ENCODE peak calls at places on chromosomes 7 and 10, in four cellular contexts. U, K, E and F are unnamed samples.

GRCh38 chr10:100370561-100370975 is 23.5 kb downstream of the SCD start:
- DNase-seq in U (peak), E (no peak), K (peak), F (peak)

GRCh38 chr7:149415391-149416068 is 45.3 kb downstream of the ZNF777 start:
- DNase-seq in E (no peak), U (no peak), K (no peak), F (no peak)

GRCh38 chr10:69734797-69735468 is 66.8 kb upstream of the COL13A1 start:
- DNase-seq in U (no peak), K (no peak), E (no peak), F (no peak)

GRCh38 chr7:138514044-138514443 is 54.0 kb downstream of the TRIM24 start:
- DNase-seq in K (no peak), E (no peak), U (no peak), F (no peak)

GRCh38 chr10:124292911-124293640 is 125.6 kb downstream of the OAT start:
- DNase-seq in U (no peak), K (no peak), E (no peak), F (no peak)

GRCh38 chr10:60828489-60828852 is 50.2 kb downstream of the CDK1 start:
- DNase-seq in E (no peak), U (no peak), K (no peak), F (peak)

GRCh38 chr7:81886211-81886764 is 116.4 kb upstream of the HGF start:
- DNase-seq in K (no peak), E (no peak), U (no peak), F (no peak)

GRCh38 chr10:8721641-8722040 is 667.2 kb downstream of the GATA3 start:
- DNase-seq in U (no peak), E (no peak), K (no peak), F (peak)

GRCh38 chr7:101589976-101590662 is 39.0 kb downstream of the MYL10 start:
- DNase-seq in E (no peak), K (no peak), U (no peak), F (no peak)

GRCh38 chr7:157575777-157576176 is 239.0 kb downstream of the DNAJB6 start:
- DNase-seq in U (no peak), K (no peak), E (no peak), F (no peak)

GRCh38 chr10:132841254-132841975 is 55.5 kb upstream of the NKX6-2 start:
- DNase-seq in U (no peak), K (no peak), E (no peak), F (no peak)

GRCh38 chr10:126225672-126226007 is 162.6 kb downstream of the ADAM12 start:
- DNase-seq in E (no peak), K (no peak), U (no peak), F (no peak)

GRCh38 chr7:106023369-106024322 is 60.6 kb downstream of the CDHR3 start:
- DNase-seq in E (no peak), K (no peak), U (no peak), F (no peak)

GRCh38 chr7:74289018-74289659 is at the start of gene CLIP2:
- DNase-seq in E (peak), K (peak), U (peak), F (peak)

DNA sequence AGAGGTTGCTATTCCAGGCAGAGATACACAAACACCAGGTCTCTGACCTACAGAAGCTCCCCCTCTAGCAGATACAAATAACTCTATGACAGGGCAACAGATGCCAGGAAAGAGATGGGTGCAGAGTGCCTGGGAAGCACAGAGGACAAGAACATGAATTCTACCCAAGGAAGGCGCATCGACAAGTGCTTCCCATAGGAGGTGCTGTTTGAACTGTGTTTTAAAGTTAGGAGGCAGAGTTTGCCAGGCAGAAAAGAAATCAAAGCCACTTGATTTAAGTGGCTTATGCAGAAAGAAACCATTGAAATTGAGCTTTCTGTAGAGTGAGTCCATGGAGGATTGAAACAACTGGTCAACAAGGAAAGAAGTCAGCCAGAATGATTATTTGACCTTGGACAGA is 35.3 kb upstream of the EGR2 start:
- DNase-seq in K (peak), U (no peak), E (no peak), F (peak)
- TF ChIP-seq CTCF in K (no peak), U (no peak), E (no peak), F (peak)

DNA sequence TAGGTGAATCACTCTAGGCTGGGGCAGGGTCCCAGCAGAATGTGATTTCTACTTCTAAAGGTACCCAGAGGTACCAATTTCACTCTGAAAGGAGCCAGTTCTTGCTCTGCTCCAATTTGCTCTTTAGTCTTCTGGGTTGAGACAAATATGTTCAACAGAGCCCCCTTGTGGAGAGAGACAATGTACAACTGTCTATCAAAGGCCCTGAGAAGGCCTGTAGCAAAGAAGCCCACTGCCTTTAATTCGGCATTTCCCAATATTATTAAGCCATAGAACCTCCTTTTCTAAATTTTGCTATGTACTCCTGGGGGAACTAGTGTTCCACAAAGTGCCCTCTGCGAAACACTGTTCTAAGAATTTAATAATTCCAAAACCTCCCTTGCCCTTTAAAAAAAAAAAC is 161.0 kb upstream of the BMPER start:
- DNase-seq in E (no peak), U (no peak), K (no peak), F (peak)
- TF ChIP-seq CTCF in E (no peak), U (peak), K (peak), F (peak)

GRCh38 chr10:79188154-79188763 is 119.5 kb downstream of the ZMIZ1 start:
- DNase-seq in E (no peak), U (no peak), K (peak), F (no peak)

GRCh38 chr10:79185796-79186374 is 117.1 kb downstream of the ZMIZ1 start:
- DNase-seq in E (no peak), K (no peak), U (peak), F (no peak)

GRCh38 chr10:79187545-79187940 is 118.8 kb downstream of the ZMIZ1 start:
- DNase-seq in E (no peak), K (no peak), U (no peak), F (no peak)

GRCh38 chr10:79185067-79185774 is 116.5 kb downstream of the ZMIZ1 start:
- DNase-seq in K (no peak), E (no peak), U (no peak), F (no peak)

GRCh38 chr10:79186742-79187544 is 118.2 kb downstream of the ZMIZ1 start:
- DNase-seq in K (no peak), U (peak), E (no peak), F (no peak)
- TF ChIP-seq CTCF in K (no peak), U (no peak), E (no peak), F (no peak)

GRCh38 chr10:56349611-56350010 is 11.4 kb downstream of the ZWINT start:
- DNase-seq in E (peak), K (no peak), U (no peak), F (peak)
- TF ChIP-seq CTCF in E (no peak), K (no peak), U (no peak), F (peak)

GRCh38 chr7:90689256-90689655 is 93.1 kb downstream of the CDK14 start:
- DNase-seq in K (no peak), E (no peak), U (no peak), F (no peak)

GRCh38 chr7:90688826-90689225 is 92.7 kb downstream of the CDK14 start:
- DNase-seq in U (no peak), E (no peak), K (no peak), F (no peak)

GRCh38 chr7:90692947-90693346 is 96.8 kb downstream of the CDK14 start:
- DNase-seq in K (no peak), E (no peak), U (no peak), F (no peak)

GRCh38 chr7:90692396-90692795 is 96.3 kb downstream of the CDK14 start:
- DNase-seq in K (no peak), E (no peak), U (no peak), F (no peak)

GRCh38 chr7:90690159-90690858 is 94.2 kb downstream of the CDK14 start:
- DNase-seq in E (no peak), U (no peak), K (no peak), F (no peak)
- TF ChIP-seq CTCF in E (no peak), U (no peak), K (no peak), F (no peak)

DNA sequence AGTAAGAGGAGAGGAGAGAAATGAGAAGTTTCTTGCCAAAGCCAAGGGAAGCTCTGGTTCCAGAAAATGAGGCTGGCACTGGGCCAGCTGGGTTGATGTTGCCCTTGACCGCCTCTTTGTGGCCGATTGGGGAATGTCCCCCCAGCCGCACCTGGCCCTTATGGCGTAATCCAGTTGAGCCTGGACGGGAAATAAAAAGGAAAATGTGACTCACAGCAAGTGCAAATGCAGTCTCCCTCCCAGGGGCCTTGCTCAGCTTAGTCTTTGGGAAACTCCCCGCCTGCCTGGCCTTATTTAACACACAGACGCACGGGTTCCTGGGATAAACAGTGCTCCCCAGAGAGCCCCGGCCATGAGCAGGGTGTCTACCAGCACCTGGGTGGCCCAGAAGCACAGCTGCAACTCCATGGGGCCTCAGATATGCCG is 174.8 kb downstream of the KIAA1217 start:
- DNase-seq in E (peak), U (peak), K (peak), F (peak)
- TF ChIP-seq CTCF in E (peak), U (peak), K (peak), F (peak)

GRCh38 chr10:84783386-84783785 is 455.0 kb downstream of the CCSER2 start:
- DNase-seq in U (peak), K (no peak), E (peak), F (peak)
- TF ChIP-seq CTCF in U (peak), K (peak), E (peak), F (peak)

GRCh38 chr7:140771826-140772225 is 75.3 kb downstream of the NDUFB2 start:
- DNase-seq in E (no peak), U (no peak), K (no peak), F (no peak)

GRCh38 chr7:140778568-140778967 is 82.1 kb downstream of the NDUFB2 start:
- DNase-seq in E (no peak), U (no peak), K (no peak), F (no peak)

GRCh38 chr7:140774371-140774770 is 77.9 kb downstream of the NDUFB2 start:
- DNase-seq in U (no peak), K (no peak), E (no peak), F (no peak)

GRCh38 chr7:140769852-140770251 is 73.3 kb downstream of the NDUFB2 start:
- DNase-seq in U (no peak), E (no peak), K (no peak), F (no peak)

DNA sequence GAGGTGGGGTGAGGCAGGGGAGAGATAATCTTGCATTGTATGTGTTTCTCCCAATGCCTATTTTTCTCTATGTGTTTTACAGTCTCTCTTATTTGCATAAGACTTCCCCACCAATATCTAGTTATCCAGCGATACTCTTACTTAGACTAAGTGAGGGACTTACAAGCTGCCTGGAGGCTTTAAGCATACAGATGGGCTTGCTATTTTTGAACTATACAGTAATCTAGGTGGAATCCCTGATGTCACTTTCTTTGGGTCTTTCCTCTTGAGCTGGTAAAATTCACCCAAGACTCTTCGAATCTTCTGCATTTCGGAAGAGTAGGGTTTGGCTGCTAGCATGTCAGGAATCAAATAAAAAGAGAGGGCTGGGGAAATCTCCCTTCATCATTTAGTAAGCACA is 76.6 kb downstream of the NDUFB2 start:
- DNase-seq in U (no peak), K (no peak), E (no peak), F (no peak)
- TF ChIP-seq CTCF in U (no peak), K (no peak), E (no peak), F (no peak)

GRCh38 chr10:6957851-6958250 is 377.8 kb upstream of the PRKCQ start:
- DNase-seq in K (no peak), U (no peak), E (no peak), F (no peak)
- TF ChIP-seq CTCF in K (no peak), U (no peak), E (no peak), F (no peak)